ENCODE peak calls at places on chromosome 20, in five cellular contexts. F, M, S, W and L are unnamed samples.
A peak's percentile ranks its signal among the peaks of the same experiment; 100 is the strongest.

GRCh38 chr20:43963233-43963632 is 48.6 kb downstream of the TOX2 start:
- DNase-seq in W (no peak), F (no peak), M (no peak), S (no peak), L (no peak)

GRCh38 chr20:32153156-32153665 is 43.7 kb downstream of the TM9SF4 start:
- DNase-seq in M (no peak), F (no peak), W (no peak), S (no peak), L (no peak)

GRCh38 chr20:3101737-3102574 is 17.4 kb upstream of the AVP start:
- DNase-seq in F (no peak), M (peak; percentile 41), S (peak; percentile 33), W (no peak), L (no peak)

GRCh38 chr20:58515240-58516212 is at the start of gene APCDD1L:
- DNase-seq in S (no peak), W (peak; percentile 48), M (no peak), F (peak; percentile 15), L (no peak)

GRCh38 chr20:20022498-20022897 is 5.3 kb downstream of the NAA20 start:
- DNase-seq in S (no peak), F (no peak), W (no peak), M (no peak), L (no peak)

GRCh38 chr20:15654208-15654649 is 919.0 kb downstream of the KIF16B start:
- DNase-seq in W (no peak), M (no peak), F (no peak), S (peak; percentile 32), L (peak; percentile 73)

GRCh38 chr20:43590036-43590391 is 723 bp upstream of the IFT52 start:
- DNase-seq in M (no peak), W (no peak), S (peak; percentile 21), F (no peak), L (peak; percentile 46)

GRCh38 chr20:41133709-41134361 is 3.5 kb upstream of the PLCG1 start:
- DNase-seq in F (no peak), M (peak; percentile 35), S (peak; percentile 9), W (no peak), L (no peak)

GRCh38 chr20:9401381-9401780 is 113.0 kb upstream of the LAMP5 start:
- DNase-seq in W (no peak), F (no peak), S (no peak), M (no peak), L (no peak)

GRCh38 chr20:50980071-50980681 is 21.6 kb downstream of the MOCS3 start:
- DNase-seq in W (peak; percentile 97), F (no peak), S (no peak), M (no peak), L (no peak)

GRCh38 chr20:34301587-34302311 is 1.4 kb downstream of the AHCY start:
- DNase-seq in W (no peak), M (no peak), F (no peak), S (peak; percentile 10), L (no peak)

GRCh38 chr20:18653736-18654447 is 66.0 kb downstream of the DTD1 start:
- DNase-seq in W (no peak), S (no peak), F (no peak), M (no peak), L (no peak)
- TF ChIP-seq CTCF in W (no peak), S (no peak), F (no peak), M (no peak), L (no peak)

GRCh38 chr20:53942973-53943372 is 127.4 kb downstream of the BCAS1 start:
- DNase-seq in S (no peak), W (no peak), M (no peak), F (no peak), L (no peak)
- TF ChIP-seq CTCF in S (no peak), W (no peak), M (no peak), F (no peak), L (no peak)

DNA sequence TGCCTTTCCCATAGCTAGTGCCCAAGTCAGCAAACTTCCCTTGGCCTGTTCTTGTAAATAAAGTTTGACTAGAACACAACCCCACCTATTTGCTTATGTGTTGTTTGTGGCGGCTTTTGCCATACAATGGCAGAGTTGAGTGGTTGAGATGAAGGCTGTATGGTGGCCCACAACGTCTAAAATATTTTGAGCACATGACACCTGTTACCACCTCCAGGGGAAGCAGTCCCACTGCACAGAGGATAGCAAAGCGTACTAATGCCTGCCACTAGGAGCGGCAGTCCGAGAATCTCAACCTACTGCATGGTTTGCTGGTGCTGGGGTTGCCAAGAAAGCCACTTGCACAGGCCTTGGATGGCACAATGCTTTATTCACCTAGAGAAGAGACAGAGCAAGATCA is 58.6 kb downstream of the TGM2 start:
- DNase-seq in M (no peak), W (no peak), S (no peak), F (no peak), L (no peak)
- TF ChIP-seq CTCF in M (no peak), W (no peak), S (no peak), F (no peak), L (no peak)

DNA sequence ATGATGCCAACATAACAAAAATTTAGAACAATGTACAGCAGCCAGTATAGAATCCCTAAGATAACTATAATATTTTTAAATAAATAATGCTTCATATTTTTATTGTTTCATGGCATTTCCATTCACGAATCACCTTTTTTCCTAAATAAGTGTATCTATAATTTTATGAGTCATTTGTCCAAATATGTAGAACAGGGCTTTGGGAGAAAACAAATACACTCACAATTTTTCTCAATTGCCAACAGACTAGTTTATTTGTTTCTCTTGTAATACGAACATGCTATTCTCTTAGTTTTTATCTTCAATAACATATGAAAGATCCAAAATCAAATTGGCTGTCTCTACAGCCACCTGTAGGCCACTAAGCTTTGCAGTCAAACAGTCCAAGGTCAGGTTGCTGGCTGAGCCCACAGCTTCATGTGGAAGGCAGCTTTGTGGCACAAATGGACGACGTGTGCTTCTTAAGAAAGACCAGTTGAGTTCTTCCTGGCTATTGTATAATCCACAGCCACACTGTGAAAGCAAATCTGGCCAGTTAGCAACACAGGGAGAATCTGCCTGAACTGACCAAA is 29.0 kb downstream of the MKKS start:
- DNase-seq in W (no peak), M (no peak), F (no peak), S (no peak), L (no peak)
- TF ChIP-seq CTCF in W (no peak), M (no peak), F (no peak), S (no peak), L (no peak)

GRCh38 chr20:59813126-59813947 is 120.1 kb downstream of the SYCP2 start:
- DNase-seq in F (no peak), M (no peak), W (no peak), S (no peak), L (peak; percentile 9)
- TF ChIP-seq CTCF in F (no peak), M (no peak), W (no peak), S (no peak), L (no peak)

GRCh38 chr20:63958471-63958870 is 2.3 kb upstream of the UCKL1 start:
- DNase-seq in S (no peak), W (no peak), M (no peak), F (no peak), L (no peak)

GRCh38 chr20:63956664-63957003 is 418 bp upstream of the UCKL1 start:
- DNase-seq in M (no peak), F (no peak), W (no peak), S (no peak), L (no peak)

GRCh38 chr20:63957690-63958441 is 1.6 kb upstream of the UCKL1 start:
- DNase-seq in F (no peak), W (no peak), S (peak; percentile 89), M (no peak), L (no peak)

GRCh38 chr20:63955846-63956663 is at the start of gene UCKL1:
- DNase-seq in W (peak; percentile 80), F (peak; percentile 70), S (peak; percentile 94), M (peak; percentile 90), L (peak; percentile 93)

DNA sequence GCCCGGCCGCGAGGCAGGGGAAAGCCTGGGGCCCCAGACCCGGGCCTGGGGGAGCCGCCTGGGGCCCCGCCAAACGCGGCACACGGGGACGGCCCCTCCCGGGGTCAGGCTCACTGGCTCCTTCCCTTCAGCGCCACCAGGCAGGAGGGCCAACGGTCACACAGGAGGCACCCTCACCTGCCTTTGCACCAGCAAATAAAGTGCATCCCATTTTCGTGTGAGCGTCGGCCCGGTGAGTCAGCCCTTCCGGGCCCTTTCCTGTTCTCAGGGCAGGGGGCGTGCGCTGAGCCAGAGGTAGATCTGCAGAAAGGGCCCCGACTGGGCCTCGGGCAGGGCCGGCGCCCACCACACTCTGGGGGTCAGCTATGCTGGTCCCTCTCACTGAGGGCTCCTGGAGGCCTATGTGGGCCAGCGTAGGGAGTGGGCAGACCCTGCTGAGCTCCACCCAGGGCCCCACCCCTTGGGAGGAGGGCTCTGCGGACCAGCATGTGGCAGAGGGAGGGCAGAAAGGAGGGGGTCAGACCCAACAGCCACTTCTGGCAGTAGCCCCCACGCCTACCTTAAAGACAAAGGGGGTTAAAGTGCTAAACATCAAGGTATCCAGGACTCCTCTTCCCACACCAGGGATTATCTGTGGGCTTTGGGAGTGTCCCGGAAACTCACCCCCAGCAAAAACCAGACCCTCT is 931 bp upstream of the UCKL1 start:
- DNase-seq in F (no peak), M (peak; percentile 71), W (no peak), S (peak; percentile 87), L (peak; percentile 77)
- TF ChIP-seq CTCF in F (peak; percentile 6), M (no peak), W (peak; percentile 10), S (peak; percentile 49), L (no peak)

GRCh38 chr20:25083773-25084615 is 2.1 kb upstream of the VSX1 start:
- DNase-seq in S (peak; percentile 39), W (no peak), F (no peak), M (no peak), L (no peak)
- TF ChIP-seq CTCF in S (no peak), W (peak; percentile 35), F (no peak), M (peak; percentile 28), L (no peak)